ENCODE peak calls at places on chromosomes 11 and 22, in four cellular contexts. One of them, this sample, is unnamed.

GRCh38 chr11:105148241-105148640 is 8.7 kb upstream of the CARD18 start:
- DNase-seq in A549: no peak
- DNase-seq in neural progenitor cell: no peak
- DNase-seq in dorsolateral prefrontal cortex: no peak
- DNase-seq in this sample: peak

GRCh38 chr11:114193730-114194674 is 102.2 kb upstream of the NNMT start:
- DNase-seq in neural progenitor cell: no peak
- DNase-seq in A549: no peak
- DNase-seq in dorsolateral prefrontal cortex: no peak
- DNase-seq in this sample: no peak

GRCh38 chr11:94521684-94522083 is 9.4 kb downstream of the C11orf97 start:
- DNase-seq in A549: no peak
- DNase-seq in dorsolateral prefrontal cortex: no peak
- DNase-seq in neural progenitor cell: peak
- DNase-seq in this sample: no peak

GRCh38 chr22:37784829-37785495 is 22.8 kb upstream of the GCAT start:
- DNase-seq in dorsolateral prefrontal cortex: no peak
- DNase-seq in neural progenitor cell: no peak
- DNase-seq in A549: no peak
- DNase-seq in this sample: no peak

GRCh38 chr11:19715373-19715772 is 2.7 kb downstream of the NAV2 start:
- DNase-seq in neural progenitor cell: no peak
- DNase-seq in dorsolateral prefrontal cortex: no peak
- DNase-seq in A549: peak
- DNase-seq in this sample: peak

GRCh38 chr22:41009222-41009948 is 58.2 kb downstream of the RBX1 start:
- DNase-seq in neural progenitor cell: no peak
- DNase-seq in A549: no peak
- DNase-seq in dorsolateral prefrontal cortex: no peak
- DNase-seq in this sample: peak

GRCh38 chr22:24178502-24179440 is 2.5 kb upstream of the SUSD2 start:
- DNase-seq in neural progenitor cell: peak
- DNase-seq in dorsolateral prefrontal cortex: no peak
- DNase-seq in A549: no peak
- DNase-seq in this sample: no peak

GRCh38 chr11:44625759-44626523 is 60.5 kb downstream of the CD82 start:
- DNase-seq in A549: no peak
- DNase-seq in neural progenitor cell: no peak
- DNase-seq in dorsolateral prefrontal cortex: peak
- DNase-seq in this sample: no peak

GRCh38 chr22:24171822-24172221 is 9.5 kb upstream of the SUSD2 start:
- DNase-seq in A549: no peak
- DNase-seq in neural progenitor cell: no peak
- DNase-seq in dorsolateral prefrontal cortex: no peak
- DNase-seq in this sample: no peak

GRCh38 chr22:45604239-45604711 is 67.4 kb upstream of the ATXN10 start:
- DNase-seq in neural progenitor cell: no peak
- DNase-seq in A549: peak
- DNase-seq in dorsolateral prefrontal cortex: no peak
- DNase-seq in this sample: peak

GRCh38 chr11:1293619-1294015 is 15.8 kb downstream of the TOLLIP start:
- DNase-seq in A549: peak
- DNase-seq in dorsolateral prefrontal cortex: peak
- DNase-seq in neural progenitor cell: no peak
- DNase-seq in this sample: no peak

GRCh38 chr22:39954584-39955055 is 5.6 kb upstream of the TMA7B start:
- DNase-seq in dorsolateral prefrontal cortex: no peak
- DNase-seq in neural progenitor cell: no peak
- DNase-seq in A549: no peak
- DNase-seq in this sample: peak

GRCh38 chr22:49670610-49671330 is 156.9 kb downstream of the BRD1 start:
- DNase-seq in A549: no peak
- DNase-seq in neural progenitor cell: peak
- DNase-seq in dorsolateral prefrontal cortex: no peak
- DNase-seq in this sample: no peak

GRCh38 chr11:62139526-62140301 is 15.9 kb downstream of the INCENP start:
- DNase-seq in A549: no peak
- DNase-seq in neural progenitor cell: no peak
- DNase-seq in dorsolateral prefrontal cortex: no peak
- DNase-seq in this sample: no peak

GRCh38 chr11:103464420-103464819 is 355.2 kb downstream of the DYNC2H1 start:
- DNase-seq in neural progenitor cell: no peak
- DNase-seq in dorsolateral prefrontal cortex: no peak
- DNase-seq in A549: no peak
- DNase-seq in this sample: no peak

GRCh38 chr11:64500176-64501013 is 90.6 kb upstream of the SLC22A12 start:
- DNase-seq in dorsolateral prefrontal cortex: no peak
- DNase-seq in A549: peak
- DNase-seq in neural progenitor cell: no peak
- DNase-seq in this sample: no peak

GRCh38 chr22:25397616-25398015 is 166.9 kb upstream of the GRK3 start:
- DNase-seq in dorsolateral prefrontal cortex: no peak
- DNase-seq in A549: no peak
- DNase-seq in neural progenitor cell: no peak
- DNase-seq in this sample: no peak

GRCh38 chr22:24107668-24108067 is 73.6 kb upstream of the SUSD2 start:
- DNase-seq in neural progenitor cell: no peak
- DNase-seq in dorsolateral prefrontal cortex: peak
- DNase-seq in A549: no peak
- DNase-seq in this sample: peak

GRCh38 chr11:34262601-34263081 is 95.2 kb downstream of the ABTB2 start:
- DNase-seq in dorsolateral prefrontal cortex: no peak
- DNase-seq in neural progenitor cell: no peak
- DNase-seq in A549: no peak
- DNase-seq in this sample: no peak

GRCh38 chr22:49958462-49958921 is 2.1 kb upstream of the PIM3 start:
- DNase-seq in A549: no peak
- DNase-seq in dorsolateral prefrontal cortex: no peak
- DNase-seq in neural progenitor cell: no peak
- DNase-seq in this sample: no peak

GRCh38 chr22:39182478-39183030 is 30.1 kb upstream of the CBX7 start:
- DNase-seq in neural progenitor cell: no peak
- DNase-seq in A549: no peak
- DNase-seq in dorsolateral prefrontal cortex: no peak
- DNase-seq in this sample: no peak

GRCh38 chr11:34318111-34319037 is 39.4 kb downstream of the ABTB2 start:
- DNase-seq in neural progenitor cell: no peak
- DNase-seq in A549: peak
- DNase-seq in dorsolateral prefrontal cortex: no peak
- DNase-seq in this sample: no peak

GRCh38 chr22:41361716-41362310 is 19.9 kb upstream of the TEF start:
- DNase-seq in A549: no peak
- DNase-seq in neural progenitor cell: no peak
- DNase-seq in dorsolateral prefrontal cortex: no peak
- DNase-seq in this sample: no peak

GRCh38 chr11:78037056-78037455 is 14.0 kb upstream of the KCTD14 start:
- DNase-seq in neural progenitor cell: no peak
- DNase-seq in A549: no peak
- DNase-seq in dorsolateral prefrontal cortex: no peak
- DNase-seq in this sample: no peak

GRCh38 chr22:38316340-38317236 is 645 bp downstream of the CSNK1E start:
- DNase-seq in dorsolateral prefrontal cortex: peak
- DNase-seq in neural progenitor cell: peak
- DNase-seq in A549: peak
- DNase-seq in this sample: no peak

GRCh38 chr11:86672007-86672621 is at the start of gene ME3:
- DNase-seq in neural progenitor cell: peak
- DNase-seq in A549: peak
- DNase-seq in dorsolateral prefrontal cortex: peak
- DNase-seq in this sample: no peak